ENCODE peak calls at places on chromosomes 4 and X, in four cellular contexts. One of them, this sample, is unnamed. For H3K4me1 and H3K9me3, the result is how much of the 10 kb centered on the place peaks cover.

GRCh38 chr4:11748169-11748872 is 319.6 kb upstream of the HS3ST1 start:
- DNase-seq in ascending aorta: no peak
- DNase-seq in CD8-positive, alpha-beta T cell: no peak
- DNase-seq in GM23248: no peak
- DNase-seq in this sample: no peak

GRCh38 chr4:102687373-102687981 is 73.3 kb downstream of the MANBA start:
- DNase-seq in ascending aorta: no peak
- DNase-seq in CD8-positive, alpha-beta T cell: no peak
- DNase-seq in GM23248: peak
- DNase-seq in this sample: no peak

GRCh38 chr4:141933978-141934377 is 297.6 kb downstream of the IL15 start:
- DNase-seq in ascending aorta: no peak
- DNase-seq in CD8-positive, alpha-beta T cell: no peak
- DNase-seq in GM23248: no peak
- DNase-seq in this sample: no peak

GRCh38 chr4:159098482-159099127 is 4.3 kb upstream of the RAPGEF2 start:
- DNase-seq in ascending aorta: no peak
- DNase-seq in CD8-positive, alpha-beta T cell: no peak
- DNase-seq in GM23248: no peak
- DNase-seq in this sample: no peak

GRCh38 chr4:152605641-152606304 is 69.9 kb upstream of the FBXW7 start:
- DNase-seq in ascending aorta: no peak
- DNase-seq in CD8-positive, alpha-beta T cell: no peak
- DNase-seq in GM23248: peak
- DNase-seq in this sample: no peak

GRCh38 chrX:110665636-110666035 is 130.0 kb downstream of the CHRDL1 start:
- DNase-seq in ascending aorta: no peak
- DNase-seq in CD8-positive, alpha-beta T cell: no peak
- DNase-seq in GM23248: peak
- DNase-seq in this sample: no peak

GRCh38 chrX:23317799-23318724 is 16.6 kb upstream of the PTCHD1 start:
- DNase-seq in ascending aorta: no peak
- DNase-seq in CD8-positive, alpha-beta T cell: peak
- DNase-seq in GM23248: peak
- DNase-seq in this sample: no peak

GRCh38 chrX:47568656-47569295 is 7.8 kb downstream of the ARAF start:
- DNase-seq in ascending aorta: no peak
- DNase-seq in CD8-positive, alpha-beta T cell: peak
- DNase-seq in GM23248: no peak
- DNase-seq in this sample: peak

GRCh38 chrX:39000802-39001201 is 199.5 kb downstream of the MID1IP1 start:
- DNase-seq in ascending aorta: no peak
- DNase-seq in CD8-positive, alpha-beta T cell: no peak
- DNase-seq in GM23248: no peak
- DNase-seq in this sample: no peak

GRCh38 chr4:47213106-47213505 is 181.7 kb downstream of the GABRB1 start:
- DNase-seq in ascending aorta: no peak
- DNase-seq in CD8-positive, alpha-beta T cell: no peak
- DNase-seq in GM23248: no peak
- DNase-seq in this sample: no peak

GRCh38 chr4:8707045-8707781 is 114.6 kb downstream of the CPZ start:
- DNase-seq in ascending aorta: peak
- DNase-seq in CD8-positive, alpha-beta T cell: no peak
- DNase-seq in GM23248: no peak
- DNase-seq in this sample: no peak

GRCh38 chr4:3871881-3872833 is 106.0 kb downstream of the ADRA2C start:
- DNase-seq in ascending aorta: no peak
- DNase-seq in CD8-positive, alpha-beta T cell: no peak
- DNase-seq in GM23248: no peak
- DNase-seq in this sample: no peak

GRCh38 chr4:123811763-123812390 is 415.3 kb downstream of the SPRY1 start:
- DNase-seq in ascending aorta: no peak
- DNase-seq in CD8-positive, alpha-beta T cell: no peak
- DNase-seq in GM23248: peak
- DNase-seq in this sample: no peak

GRCh38 chrX:125436855-125437254 is 117.2 kb downstream of the TEX13C start:
- DNase-seq in ascending aorta: no peak
- DNase-seq in CD8-positive, alpha-beta T cell: no peak
- DNase-seq in GM23248: peak
- DNase-seq in this sample: no peak

GRCh38 chr4:42709392-42710065 is 52.6 kb upstream of the ATP8A1 start:
- DNase-seq in ascending aorta: no peak
- DNase-seq in CD8-positive, alpha-beta T cell: no peak
- DNase-seq in GM23248: no peak
- DNase-seq in this sample: no peak

GRCh38 chrX:39705299-39705698 is 392.5 kb downstream of the BCOR start:
- DNase-seq in ascending aorta: peak
- DNase-seq in CD8-positive, alpha-beta T cell: no peak
- DNase-seq in GM23248: peak
- DNase-seq in this sample: no peak

GRCh38 chrX:698246-698645 is 67.7 kb downstream of the SHOX start:
- DNase-seq in ascending aorta: no peak
- DNase-seq in CD8-positive, alpha-beta T cell: no peak
- DNase-seq in GM23248: no peak
- DNase-seq in this sample: no peak

GRCh38 chr4:24433515-24434192 is 150.7 kb downstream of the DHX15 start:
- DNase-seq in ascending aorta: no peak
- DNase-seq in CD8-positive, alpha-beta T cell: no peak
- DNase-seq in GM23248: no peak
- DNase-seq in this sample: no peak

GRCh38 chrX:136768469-136769084 is 12.2 kb downstream of the ARHGEF6 start:
- DNase-seq in ascending aorta: peak
- DNase-seq in CD8-positive, alpha-beta T cell: peak
- DNase-seq in GM23248: peak
- DNase-seq in this sample: peak

DNA sequence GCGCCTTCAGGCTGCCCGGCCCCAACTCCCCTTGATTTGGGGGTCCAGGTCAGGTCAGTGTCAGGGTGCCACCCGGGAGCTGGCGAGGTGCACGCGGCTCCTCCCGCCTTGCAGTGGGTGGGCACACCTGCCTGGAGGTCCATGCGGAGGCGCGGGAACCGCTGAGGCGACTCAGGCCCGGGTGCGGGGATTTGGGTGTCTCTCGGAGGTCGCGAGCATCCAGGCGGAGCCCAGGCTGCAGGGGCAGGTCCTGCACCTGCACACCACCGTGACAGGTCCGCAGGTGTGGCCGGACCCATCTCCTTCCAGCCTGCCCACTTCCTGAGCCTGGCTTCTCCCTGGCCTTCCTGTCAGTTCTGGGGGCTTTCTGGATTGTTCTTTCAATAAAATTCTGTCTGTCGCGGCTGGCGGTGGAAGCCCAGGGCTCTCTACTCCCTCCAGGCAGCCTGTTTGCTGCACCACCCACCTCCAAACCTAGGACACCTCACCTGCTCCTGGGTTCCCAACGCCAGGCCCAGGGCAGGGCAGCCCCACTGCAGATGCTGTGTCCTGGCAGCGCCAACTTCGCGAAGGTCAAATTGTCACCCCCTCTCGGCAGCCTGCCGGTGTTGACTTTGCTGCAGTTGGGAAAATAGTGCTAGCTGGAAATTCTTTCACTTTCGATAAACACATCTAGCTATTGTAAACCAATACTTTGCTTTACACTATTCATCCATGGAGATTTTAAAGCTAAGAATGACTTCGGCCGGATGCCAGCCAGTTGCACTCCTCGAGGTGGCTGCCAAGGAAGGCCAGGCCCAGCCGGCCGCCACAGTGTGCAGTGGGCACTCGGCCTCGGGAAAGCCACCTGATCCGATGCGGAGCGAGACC is 35.9 kb downstream of the FGFRL1 start:
- DNase-seq in ascending aorta: peak
- DNase-seq in CD8-positive, alpha-beta T cell: no peak
- DNase-seq in GM23248: no peak
- DNase-seq in this sample: no peak
- H3K27ac ChIP-seq in ascending aorta: peak
- H3K27ac ChIP-seq in CD8-positive, alpha-beta T cell: no peak
- H3K27ac ChIP-seq in GM23248: peak
- H3K27ac ChIP-seq in this sample: no peak

DNA sequence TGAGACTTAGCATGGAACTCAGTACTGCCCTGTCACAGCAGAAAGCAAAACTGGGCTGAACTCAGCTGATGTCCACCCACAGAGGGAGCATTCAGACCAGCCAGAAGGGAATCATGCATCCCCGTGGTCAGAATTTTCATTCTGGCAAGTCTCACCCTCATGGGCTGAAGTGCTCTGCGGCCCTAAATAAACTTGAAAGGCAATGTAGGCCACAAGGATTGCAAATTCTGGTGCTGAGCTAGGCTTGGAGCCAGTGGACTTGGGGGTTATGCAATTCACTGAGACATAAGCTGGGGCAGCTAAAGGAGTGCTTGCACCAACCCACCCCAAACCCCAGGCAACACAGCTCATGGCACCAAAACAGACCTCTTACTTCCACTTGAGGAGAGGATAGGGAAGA is 494.1 kb downstream of the GABRG1 start:
- DNase-seq in ascending aorta: no peak
- DNase-seq in CD8-positive, alpha-beta T cell: no peak
- DNase-seq in GM23248: peak
- DNase-seq in this sample: no peak
- H3K4me1 ChIP-seq in ascending aorta: under half
- H3K4me1 ChIP-seq in CD8-positive, alpha-beta T cell: under half
- H3K4me1 ChIP-seq in GM23248: under half
- H3K4me1 ChIP-seq in this sample: under half

DNA sequence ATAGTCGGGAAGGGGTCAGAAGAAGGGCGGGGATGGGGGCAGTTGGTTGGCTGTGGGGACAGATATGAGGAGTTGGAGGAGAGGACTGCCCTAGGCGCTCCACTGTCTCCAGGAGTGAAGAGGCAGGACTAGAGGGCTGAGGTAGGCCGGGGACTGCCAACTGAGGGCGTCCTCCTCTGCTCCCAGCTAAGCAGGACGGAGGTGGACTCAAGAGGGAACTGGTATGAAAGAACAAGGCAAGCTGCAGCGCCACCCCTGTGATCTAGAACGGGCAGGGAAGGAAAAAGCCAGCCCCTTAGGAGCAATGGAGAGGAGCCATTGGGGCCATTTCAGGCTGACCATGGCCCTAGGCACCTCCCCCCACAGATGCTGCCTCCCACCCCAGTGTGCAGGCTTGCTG is 14.0 kb downstream of the BEND2 start:
- DNase-seq in ascending aorta: no peak
- DNase-seq in CD8-positive, alpha-beta T cell: no peak
- DNase-seq in GM23248: no peak
- DNase-seq in this sample: no peak
- H3K9me3 ChIP-seq in ascending aorta: under half
- H3K9me3 ChIP-seq in CD8-positive, alpha-beta T cell: under half
- H3K9me3 ChIP-seq in GM23248: under half
- H3K9me3 ChIP-seq in this sample: under half

DNA sequence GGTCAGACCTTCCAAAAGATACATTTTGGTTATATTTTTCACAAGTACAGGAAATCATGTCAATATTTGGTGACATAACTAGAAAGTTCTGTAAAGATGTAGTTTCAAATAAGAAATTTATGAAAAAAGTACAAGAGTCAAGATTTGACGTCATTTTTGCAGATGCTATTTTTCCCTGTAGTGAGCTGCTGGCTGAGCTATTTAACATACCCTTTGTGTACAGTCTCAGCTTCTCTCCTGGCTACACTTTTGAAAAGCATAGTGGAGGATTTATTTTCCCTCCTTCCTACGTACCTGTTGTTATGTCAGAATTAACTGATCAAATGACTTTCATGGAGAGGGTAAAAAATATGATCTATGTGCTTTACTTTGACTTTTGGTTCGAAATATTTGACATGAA is 536 bp downstream of the UGT2B7 start:
- DNase-seq in ascending aorta: no peak
- DNase-seq in CD8-positive, alpha-beta T cell: no peak
- DNase-seq in GM23248: no peak
- DNase-seq in this sample: no peak
- H3K27ac ChIP-seq in ascending aorta: no peak
- H3K27ac ChIP-seq in CD8-positive, alpha-beta T cell: no peak
- H3K27ac ChIP-seq in GM23248: no peak
- H3K27ac ChIP-seq in this sample: no peak